ENCODE peak calls at places on chromosomes 12 and 14, in ten cellular contexts. U is neuronal stem cell; Y is AG10803; O is DND-41; C is aorta; J is CD4-positive, alpha-beta memory T cell; I is transverse colon; P is psoas muscle; Q is naive thymus-derived CD4-positive, alpha-beta T cell; B is cardiac fibroblast. M is an unnamed sample.

GRCh38 chr12:13179159-13180074 is 17.1 kb upstream of the EMP1 start:
- DNase-seq in U (no peak), Y (peak; percentile 56), O (peak; percentile 68), C (peak; percentile 66), J (peak; percentile 34), I (peak; percentile 71), P (peak; percentile 44), Q (peak; percentile 45), B (peak; percentile 72), M (peak; percentile 89)

GRCh38 chr14:91425720-91426032 is 8.1 kb upstream of the CCDC88C start:
- DNase-seq in U (no peak), Y (no peak), O (no peak), C (no peak), J (no peak), I (no peak), P (no peak), Q (no peak), B (no peak), M (no peak)

GRCh38 chr14:68644101-68644500 is 148.8 kb downstream of the ZFP36L1 start:
- DNase-seq in U (no peak), Y (no peak), O (no peak), C (no peak), J (no peak), I (no peak), P (no peak), Q (no peak), B (no peak), M (no peak)

GRCh38 chr12:89556976-89557375 is 31.1 kb upstream of the POC1B start:
- DNase-seq in U (no peak), Y (no peak), O (no peak), C (no peak), J (no peak), I (no peak), P (no peak), Q (no peak), B (no peak), M (no peak)

GRCh38 chr14:103281496-103282231 is 52.4 kb upstream of the EIF5 start:
- DNase-seq in U (no peak), Y (peak; percentile 70), O (no peak), C (no peak), J (no peak), I (peak; percentile 53), P (peak; percentile 31), Q (no peak), B (peak; percentile 69), M (no peak)

GRCh38 chr12:69512820-69513219 is 42.6 kb downstream of the FRS2 start:
- DNase-seq in U (no peak), Y (no peak), O (no peak), C (no peak), J (no peak), I (no peak), P (no peak), Q (no peak), B (no peak), M (no peak)

GRCh38 chr14:38838979-38839323 is 264.1 kb downstream of the SEC23A start:
- DNase-seq in U (no peak), Y (no peak), O (no peak), C (no peak), J (no peak), I (no peak), P (no peak), Q (no peak), B (no peak), M (no peak)

GRCh38 chr12:2154050-2154449 is 101.3 kb downstream of the CACNA1C start:
- DNase-seq in U (no peak), Y (peak; percentile 53), O (no peak), C (no peak), J (no peak), I (no peak), P (no peak), Q (no peak), B (peak; percentile 66), M (no peak)

GRCh38 chr12:109710747-109711595 is 2.7 kb upstream of the FAM222A start:
- DNase-seq in U (no peak), Y (no peak), O (no peak), C (no peak), J (no peak), I (no peak), P (no peak), Q (no peak), B (no peak), M (no peak)

GRCh38 chr12:109709401-109710278 is 4.0 kb upstream of the FAM222A start:
- DNase-seq in U (no peak), Y (no peak), O (no peak), C (no peak), J (no peak), I (no peak), P (no peak), Q (no peak), B (no peak), M (no peak)

GRCh38 chr12:109710279-109710746 is 3.3 kb upstream of the FAM222A start:
- DNase-seq in U (no peak), Y (no peak), O (no peak), C (no peak), J (no peak), I (no peak), P (no peak), Q (no peak), B (no peak), M (no peak)

GRCh38 chr12:109713187-109713984 is at the start of gene FAM222A:
- DNase-seq in U (peak; percentile 96), Y (peak; percentile 93), O (peak; percentile 97), C (peak; percentile 98), J (peak; percentile 98), I (peak; percentile 97), P (peak; percentile 98), Q (peak; percentile 98), B (peak; percentile 98), M (peak; percentile 92)

GRCh38 chr12:109711596-109712461 is 1.8 kb upstream of the FAM222A start:
- DNase-seq in U (no peak), Y (no peak), O (no peak), C (no peak), J (no peak), I (no peak), P (no peak), Q (no peak), B (peak; percentile 11), M (no peak)
- H3K4me3 ChIP-seq in U (no peak overlapping the region), Y (no peak overlapping the region), O (no peak overlapping the region), C (no peak overlapping the region), J (no peak overlapping the region), I (no peak overlapping the region), P (no peak overlapping the region), Q (no peak overlapping the region), B (no peak overlapping the region), M (no peak overlapping the region)

GRCh38 chr14:100667706-100668105 is 59.0 kb upstream of the DLK1 start:
- DNase-seq in U (no peak), Y (no peak), O (no peak), C (no peak), J (no peak), I (no peak), P (peak; percentile 10), Q (no peak), B (no peak), M (no peak)

GRCh38 chr14:100669011-100669412 is 57.7 kb upstream of the DLK1 start:
- DNase-seq in U (no peak), Y (no peak), O (no peak), C (no peak), J (no peak), I (no peak), P (peak; percentile 5), Q (no peak), B (no peak), M (no peak)

GRCh38 chr14:100668352-100668751 is 58.3 kb upstream of the DLK1 start:
- DNase-seq in U (no peak), Y (no peak), O (no peak), C (no peak), J (no peak), I (no peak), P (peak; percentile 10), Q (no peak), B (no peak), M (no peak)

GRCh38 chr14:100670017-100670974 is 56.4 kb upstream of the DLK1 start:
- DNase-seq in U (no peak), Y (no peak), O (no peak), C (no peak), J (no peak), I (no peak), P (peak; percentile 3), Q (no peak), B (no peak), M (no peak)

DNA sequence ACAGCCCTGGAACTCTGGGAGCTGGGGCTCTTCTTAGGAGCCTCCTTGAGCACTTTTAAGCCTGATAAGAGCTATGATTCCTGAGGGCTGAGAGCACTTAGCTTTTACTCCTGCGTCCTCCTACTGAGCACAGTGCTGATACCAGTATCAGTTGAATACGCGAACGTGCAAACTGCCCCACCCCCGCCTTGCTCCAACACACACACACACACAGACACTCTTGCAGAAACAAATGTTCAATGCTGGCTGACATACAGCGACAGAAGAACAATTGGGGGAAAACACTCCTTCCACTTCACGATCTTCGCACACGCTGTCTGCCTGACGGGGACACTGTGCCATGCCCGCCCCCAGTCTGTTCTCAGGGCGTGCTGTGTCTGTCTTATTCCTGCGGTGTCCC is 57.2 kb upstream of the DLK1 start:
- DNase-seq in U (no peak), Y (no peak), O (no peak), C (no peak), J (no peak), I (no peak), P (no peak), Q (no peak), B (no peak), M (no peak)
- H3K4me3 ChIP-seq in U (no peak overlapping the region), Y (no peak overlapping the region), O (no peak overlapping the region), C (no peak overlapping the region), J (no peak overlapping the region), I (no peak overlapping the region), P (no peak overlapping the region), Q (no peak overlapping the region), B (no peak overlapping the region), M (no peak overlapping the region)

DNA sequence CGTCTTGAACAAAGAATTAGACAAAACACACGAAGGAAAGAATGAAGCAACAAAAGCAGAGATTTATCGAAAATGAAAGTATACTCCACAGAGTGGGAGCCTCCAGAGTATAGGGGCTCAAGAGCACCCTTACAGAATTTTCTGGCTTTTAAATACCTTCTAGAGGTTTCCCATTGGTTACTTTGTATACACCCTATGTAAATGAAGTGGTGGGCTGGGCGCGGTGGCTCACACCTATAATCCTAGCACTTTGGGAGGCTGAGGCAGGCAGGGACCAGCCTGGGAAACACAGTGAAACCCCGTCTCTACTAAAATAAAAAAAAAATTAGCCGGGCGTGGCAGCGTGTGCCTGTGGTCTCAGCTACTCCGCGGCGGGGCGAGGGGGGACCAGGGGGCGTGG is 13.1 kb upstream of the DNM1L start:
- DNase-seq in U (no peak), Y (no peak), O (no peak), C (no peak), J (no peak), I (no peak), P (no peak), Q (no peak), B (no peak), M (no peak)
- H3K4me3 ChIP-seq in U (no peak overlapping the region), Y (no peak overlapping the region), O (no peak overlapping the region), C (no peak overlapping the region), J (no peak overlapping the region), I (no peak overlapping the region), P (peak overlapping the region; percentile 2), Q (no peak overlapping the region), B (no peak overlapping the region), M (no peak overlapping the region)

GRCh38 chr14:89615421-89615820 is 198.4 kb upstream of the FOXN3 start:
- DNase-seq in U (no peak), Y (no peak), O (no peak), C (no peak), J (no peak), I (no peak), P (no peak), Q (no peak), B (peak; percentile 61), M (no peak)

GRCh38 chr14:89617471-89618291 is 200.6 kb upstream of the FOXN3 start:
- DNase-seq in U (peak; percentile 26), Y (peak; percentile 54), O (peak; percentile 41), C (no peak), J (peak; percentile 51), I (peak; percentile 59), P (peak; percentile 24), Q (peak; percentile 46), B (peak; percentile 68), M (no peak)

GRCh38 chr14:89618309-89618708 is 201.3 kb upstream of the FOXN3 start:
- DNase-seq in U (no peak), Y (peak; percentile 47), O (no peak), C (no peak), J (no peak), I (peak; percentile 21), P (no peak), Q (no peak), B (peak; percentile 39), M (no peak)

GRCh38 chr14:89616425-89617141 is 199.6 kb upstream of the FOXN3 start:
- DNase-seq in U (no peak), Y (peak; percentile 53), O (peak; percentile 34), C (no peak), J (peak; percentile 80), I (no peak), P (no peak), Q (peak; percentile 55), B (peak; percentile 64), M (peak; percentile 71)

GRCh38 chr14:89617142-89617460 is 200.1 kb upstream of the FOXN3 start:
- DNase-seq in U (no peak), Y (no peak), O (no peak), C (no peak), J (no peak), I (no peak), P (no peak), Q (no peak), B (no peak), M (no peak)
- H3K4me3 ChIP-seq in U (peak overlapping the region; percentile 67), Y (peak overlapping the region; percentile 78), O (peak overlapping the region; percentile 66), C (peak overlapping the region; percentile 86), J (peak overlapping the region; percentile 90), I (no peak overlapping the region), P (peak overlapping the region; percentile 80), Q (peak overlapping the region; percentile 76), B (peak overlapping the region; percentile 65), M (peak overlapping the region; percentile 71)

M was measured in Jurkat, Clone E6-1.